ENCODE peak calls at places on chromosomes 3 and 15, in five cellular contexts. K is NCI-H2081, Q is mucosa of gallbladder, N is endodermal cell, H is HCEC 1CT. E is an unnamed sample.

GRCh38 chr15:74294010-74294409 is 57.9 kb downstream of the CCDC33 start:
- DNase-seq in K (no peak), H (no peak), Q (no peak), N (no peak), E (no peak)

GRCh38 chr15:56445746-56446145 is 19.2 kb downstream of the MNS1 start:
- DNase-seq in K (no peak), Q (no peak), H (no peak), N (no peak), E (no peak)

GRCh38 chr15:45393851-45394250 is 15.5 kb upstream of the GATM start:
- DNase-seq in N (peak; percentile 69), H (peak; percentile 14), K (no peak), Q (peak; percentile 25), E (peak; percentile 32)

GRCh38 chr3:169146112-169146665 is 517.3 kb downstream of the MECOM start:
- DNase-seq in K (peak; percentile 55), Q (peak; percentile 32), H (peak; percentile 54), N (peak; percentile 78), E (no peak)

GRCh38 chr3:194640829-194641228 is 7.6 kb upstream of the TMEM44 start:
- DNase-seq in Q (no peak), H (no peak), N (peak; percentile 79), K (no peak), E (no peak)

GRCh38 chr3:30475038-30475808 is 131.2 kb upstream of the TGFBR2 start:
- DNase-seq in K (no peak), Q (no peak), N (no peak), H (no peak), E (no peak)

GRCh38 chr15:87123676-87124382 is 1044.2 kb downstream of the AGBL1 start:
- DNase-seq in K (no peak), Q (no peak), H (no peak), N (no peak), E (no peak)

GRCh38 chr15:44718180-44718926 is 7.0 kb downstream of the B2M start:
- DNase-seq in N (no peak), H (no peak), K (no peak), Q (no peak), E (no peak)

GRCh38 chr3:84943379-84943778 is 15.4 kb upstream of the CADM2 start:
- DNase-seq in K (no peak), Q (no peak), H (no peak), N (no peak), E (no peak)

GRCh38 chr3:5084224-5084623 is 37.9 kb upstream of the ARL8B start:
- DNase-seq in Q (no peak), N (no peak), H (no peak), K (no peak), E (no peak)

GRCh38 chr15:99651023-99651807 is 82.0 kb downstream of the LYSMD4 start:
- DNase-seq in Q (no peak), K (no peak), N (no peak), H (peak; percentile 67), E (peak; percentile 73)

GRCh38 chr3:160163259-160163878 is 61.9 kb upstream of the C3orf80 start:
- DNase-seq in N (no peak), K (peak; percentile 56), Q (no peak), H (peak; percentile 45), E (peak; percentile 46)

GRCh38 chr3:105805402-105805801 is 63.4 kb downstream of the CBLB start:
- DNase-seq in H (no peak), K (no peak), Q (no peak), N (no peak), E (no peak)

GRCh38 chr3:10116138-10116460 is 624 bp downstream of the BRK1 start:
- DNase-seq in H (peak; percentile 34), Q (no peak), N (no peak), K (no peak), E (peak; percentile 32)

GRCh38 chr3:42493798-42494151 is 8.7 kb upstream of the VIPR1 start:
- DNase-seq in H (no peak), N (peak; percentile 48), K (no peak), Q (peak; percentile 5), E (no peak)

GRCh38 chr3:52705438-52705687 is 228 bp downstream of the GLT8D1 start:
- DNase-seq in H (no peak), N (no peak), K (no peak), Q (no peak), E (no peak)